ENCODE peak calls at places on chromosomes 13 and 19, in five cellular contexts. One of them, this sample, is unnamed.

GRCh38 chr19:10009269-10009665 is 1.0 kb downstream of the COL5A3 start:
- DNase-seq in epithelial cell of esophagus: no peak
- DNase-seq in SJSA1: no peak
- DNase-seq in neural progenitor cell: peak
- DNase-seq in adrenal gland: peak
- DNase-seq in this sample: peak

GRCh38 chr13:60758637-60759036 is 361.6 kb downstream of the TDRD3 start:
- DNase-seq in neural progenitor cell: no peak
- DNase-seq in adrenal gland: no peak
- DNase-seq in SJSA1: no peak
- DNase-seq in epithelial cell of esophagus: peak
- DNase-seq in this sample: no peak

GRCh38 chr13:23617551-23618014 is 47.4 kb downstream of the TNFRSF19 start:
- DNase-seq in SJSA1: peak
- DNase-seq in neural progenitor cell: no peak
- DNase-seq in epithelial cell of esophagus: no peak
- DNase-seq in adrenal gland: no peak
- DNase-seq in this sample: peak

GRCh38 chr13:110886475-110887241 is 28.2 kb downstream of the ANKRD10 start:
- DNase-seq in adrenal gland: no peak
- DNase-seq in SJSA1: no peak
- DNase-seq in neural progenitor cell: no peak
- DNase-seq in epithelial cell of esophagus: no peak
- DNase-seq in this sample: no peak

GRCh38 chr13:113877149-113877990 is 13.5 kb upstream of the GAS6 start:
- DNase-seq in adrenal gland: no peak
- DNase-seq in epithelial cell of esophagus: no peak
- DNase-seq in neural progenitor cell: no peak
- DNase-seq in SJSA1: no peak
- DNase-seq in this sample: no peak

GRCh38 chr13:97211986-97212385 is 10.1 kb upstream of the MBNL2 start:
- DNase-seq in adrenal gland: no peak
- DNase-seq in epithelial cell of esophagus: no peak
- DNase-seq in neural progenitor cell: no peak
- DNase-seq in SJSA1: no peak
- DNase-seq in this sample: no peak

GRCh38 chr13:41700790-41701310 is 243.5 kb downstream of the RGCC start:
- DNase-seq in neural progenitor cell: no peak
- DNase-seq in adrenal gland: peak
- DNase-seq in epithelial cell of esophagus: peak
- DNase-seq in SJSA1: peak
- DNase-seq in this sample: peak

GRCh38 chr19:45047188-45047797 is 8.4 kb downstream of the CLASRP start:
- DNase-seq in adrenal gland: no peak
- DNase-seq in SJSA1: no peak
- DNase-seq in epithelial cell of esophagus: no peak
- DNase-seq in neural progenitor cell: no peak
- DNase-seq in this sample: no peak

GRCh38 chr19:56080669-56081401 is 40.3 kb downstream of the ZNF787 start:
- DNase-seq in epithelial cell of esophagus: peak
- DNase-seq in adrenal gland: peak
- DNase-seq in SJSA1: peak
- DNase-seq in neural progenitor cell: peak
- DNase-seq in this sample: peak

GRCh38 chr13:51800456-51800855 is 3.5 kb downstream of the DHRS12 start:
- DNase-seq in adrenal gland: no peak
- DNase-seq in epithelial cell of esophagus: no peak
- DNase-seq in neural progenitor cell: no peak
- DNase-seq in SJSA1: no peak
- DNase-seq in this sample: no peak

GRCh38 chr19:40322271-40322610 is 26.0 kb downstream of the C19orf47 start:
- DNase-seq in epithelial cell of esophagus: peak
- DNase-seq in adrenal gland: no peak
- DNase-seq in neural progenitor cell: no peak
- DNase-seq in SJSA1: no peak
- DNase-seq in this sample: no peak

GRCh38 chr19:19342086-19343015 is 21.7 kb downstream of the MAU2 start:
- DNase-seq in epithelial cell of esophagus: peak
- DNase-seq in neural progenitor cell: peak
- DNase-seq in SJSA1: peak
- DNase-seq in adrenal gland: peak
- DNase-seq in this sample: peak

GRCh38 chr13:53501387-53501786 is 472.8 kb downstream of the OLFM4 start:
- DNase-seq in epithelial cell of esophagus: no peak
- DNase-seq in adrenal gland: no peak
- DNase-seq in SJSA1: no peak
- DNase-seq in neural progenitor cell: no peak
- DNase-seq in this sample: no peak

GRCh38 chr19:38141108-38141507 is 82.9 kb downstream of the DPF1 start:
- DNase-seq in neural progenitor cell: no peak
- DNase-seq in epithelial cell of esophagus: no peak
- DNase-seq in SJSA1: no peak
- DNase-seq in adrenal gland: no peak
- DNase-seq in this sample: no peak

GRCh38 chr13:41597348-41598041 is 140.1 kb downstream of the RGCC start:
- DNase-seq in adrenal gland: no peak
- DNase-seq in epithelial cell of esophagus: peak
- DNase-seq in neural progenitor cell: no peak
- DNase-seq in SJSA1: no peak
- DNase-seq in this sample: peak

GRCh38 chr13:75432045-75432444 is 49.9 kb downstream of the TBC1D4 start:
- DNase-seq in SJSA1: no peak
- DNase-seq in neural progenitor cell: no peak
- DNase-seq in adrenal gland: no peak
- DNase-seq in epithelial cell of esophagus: no peak
- DNase-seq in this sample: peak

GRCh38 chr19:16074488-16075365 is 1.6 kb upstream of the TPM4 start:
- DNase-seq in SJSA1: no peak
- DNase-seq in adrenal gland: no peak
- DNase-seq in neural progenitor cell: no peak
- DNase-seq in epithelial cell of esophagus: no peak
- DNase-seq in this sample: no peak

GRCh38 chr13:110913322-110913721 is 1.5 kb downstream of the ANKRD10 start:
- DNase-seq in adrenal gland: no peak
- DNase-seq in SJSA1: peak
- DNase-seq in epithelial cell of esophagus: peak
- DNase-seq in neural progenitor cell: peak
- DNase-seq in this sample: peak

GRCh38 chr19:19214892-19215291 is 3.1 kb downstream of the NCAN start:
- DNase-seq in adrenal gland: no peak
- DNase-seq in epithelial cell of esophagus: peak
- DNase-seq in SJSA1: peak
- DNase-seq in neural progenitor cell: peak
- DNase-seq in this sample: peak

GRCh38 chr13:37306778-37307544 is 201.5 kb upstream of the CSNK1A1L start:
- DNase-seq in neural progenitor cell: no peak
- DNase-seq in epithelial cell of esophagus: peak
- DNase-seq in adrenal gland: no peak
- DNase-seq in SJSA1: peak
- DNase-seq in this sample: peak

GRCh38 chr13:27770809-27771208 is 21.5 kb upstream of the GSX1 start:
- DNase-seq in epithelial cell of esophagus: peak
- DNase-seq in neural progenitor cell: peak
- DNase-seq in SJSA1: no peak
- DNase-seq in adrenal gland: no peak
- DNase-seq in this sample: peak

GRCh38 chr19:398719-399118 is 10.2 kb downstream of the C2CD4C start:
- DNase-seq in adrenal gland: no peak
- DNase-seq in epithelial cell of esophagus: no peak
- DNase-seq in SJSA1: no peak
- DNase-seq in neural progenitor cell: no peak
- DNase-seq in this sample: no peak

GRCh38 chr13:43316997-43317396 is 293.6 kb downstream of the DNAJC15 start:
- DNase-seq in adrenal gland: peak
- DNase-seq in epithelial cell of esophagus: peak
- DNase-seq in SJSA1: peak
- DNase-seq in neural progenitor cell: peak
- DNase-seq in this sample: peak

GRCh38 chr13:101416181-101417042 is at the start of gene NALCN:
- DNase-seq in adrenal gland: peak
- DNase-seq in SJSA1: peak
- DNase-seq in neural progenitor cell: peak
- DNase-seq in epithelial cell of esophagus: peak
- DNase-seq in this sample: peak

DNA sequence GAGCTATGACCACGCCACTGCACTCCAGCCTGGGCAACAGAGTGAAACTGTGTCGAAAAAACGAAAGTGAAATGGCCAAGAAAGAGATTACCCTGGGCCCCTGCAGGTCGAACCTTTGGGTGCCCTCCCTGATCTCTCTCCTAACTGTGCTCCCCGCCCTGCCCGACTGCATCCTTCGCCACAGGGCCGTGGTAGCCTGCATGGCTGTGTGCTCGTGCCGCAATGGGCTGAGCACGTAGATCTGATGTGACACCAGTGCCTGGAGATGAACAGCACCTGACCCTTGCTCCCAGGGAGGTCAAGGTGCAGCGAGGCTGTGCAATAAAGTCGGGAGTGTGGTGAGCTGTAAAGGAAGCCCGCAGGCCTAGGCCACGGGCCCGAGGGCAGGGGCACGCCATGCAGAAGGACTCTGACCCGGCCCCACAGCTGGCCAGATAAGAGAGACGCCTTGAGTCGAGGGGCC is 60.2 kb downstream of the PEX11G start:
- DNase-seq in SJSA1: no peak
- DNase-seq in epithelial cell of esophagus: no peak
- DNase-seq in neural progenitor cell: no peak
- DNase-seq in adrenal gland: no peak
- DNase-seq in this sample: no peak
- H3K4me3 ChIP-seq in SJSA1: no peak
- H3K4me3 ChIP-seq in epithelial cell of esophagus: no peak
- H3K4me3 ChIP-seq in neural progenitor cell: no peak
- H3K4me3 ChIP-seq in adrenal gland: no peak
- H3K4me3 ChIP-seq in this sample: no peak

GRCh38 chr19:17080441-17080803 is 4.8 kb downstream of the MYO9B start:
- DNase-seq in epithelial cell of esophagus: no peak
- DNase-seq in neural progenitor cell: no peak
- DNase-seq in adrenal gland: no peak
- DNase-seq in SJSA1: no peak
- DNase-seq in this sample: no peak
- H3K4me3 ChIP-seq in epithelial cell of esophagus: no peak
- H3K4me3 ChIP-seq in neural progenitor cell: no peak
- H3K4me3 ChIP-seq in adrenal gland: no peak
- H3K4me3 ChIP-seq in SJSA1: no peak
- H3K4me3 ChIP-seq in this sample: peak

GRCh38 chr13:35923347-35923746 is 207.8 kb downstream of the DCLK1 start:
- DNase-seq in epithelial cell of esophagus: peak
- DNase-seq in adrenal gland: no peak
- DNase-seq in neural progenitor cell: no peak
- DNase-seq in SJSA1: peak
- DNase-seq in this sample: peak
- H3K4me3 ChIP-seq in epithelial cell of esophagus: no peak
- H3K4me3 ChIP-seq in adrenal gland: no peak
- H3K4me3 ChIP-seq in neural progenitor cell: no peak
- H3K4me3 ChIP-seq in SJSA1: no peak
- H3K4me3 ChIP-seq in this sample: no peak

DNA sequence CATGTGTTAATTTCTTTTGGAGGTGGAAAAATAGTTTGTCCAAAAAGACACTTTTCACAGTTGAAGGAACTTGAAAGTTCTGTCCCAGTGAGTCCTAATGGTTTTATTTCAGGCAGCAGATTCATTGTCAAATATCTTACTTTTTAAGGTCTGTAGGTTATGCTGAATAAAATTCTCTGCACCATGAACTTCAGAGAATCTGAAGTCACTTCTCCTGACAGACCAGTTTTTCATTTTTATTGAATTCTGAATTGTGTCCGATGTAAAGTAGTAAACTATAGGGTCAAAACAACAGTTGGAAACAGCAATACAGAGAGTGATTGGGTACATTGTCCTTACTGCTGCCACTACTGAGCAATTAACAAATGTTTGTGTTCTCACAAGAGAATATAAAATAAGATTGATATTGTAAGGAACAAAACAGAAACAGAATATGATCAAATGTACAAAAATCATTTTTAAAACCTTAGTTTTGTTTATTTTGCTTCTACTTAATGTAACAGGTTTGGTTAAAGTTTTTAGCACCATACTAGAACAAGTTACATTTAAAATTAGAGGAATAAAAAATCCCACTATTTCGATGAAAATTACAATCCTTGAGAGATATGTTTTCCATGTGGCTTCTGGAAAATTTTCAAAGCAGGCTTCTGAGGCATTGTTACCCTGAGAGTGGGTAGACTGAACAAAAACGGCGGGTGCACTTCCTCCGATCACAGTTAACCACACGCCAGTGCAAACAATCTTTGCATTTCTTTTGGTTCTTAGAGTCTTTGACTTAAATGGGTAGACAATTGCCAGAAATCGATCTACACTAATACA is 1.4 kb downstream of the LPAR6 start:
- DNase-seq in adrenal gland: no peak
- DNase-seq in neural progenitor cell: peak
- DNase-seq in SJSA1: peak
- DNase-seq in epithelial cell of esophagus: no peak
- DNase-seq in this sample: peak
- H3K4me3 ChIP-seq in adrenal gland: peak
- H3K4me3 ChIP-seq in neural progenitor cell: peak
- H3K4me3 ChIP-seq in SJSA1: peak
- H3K4me3 ChIP-seq in epithelial cell of esophagus: peak
- H3K4me3 ChIP-seq in this sample: peak

DNA sequence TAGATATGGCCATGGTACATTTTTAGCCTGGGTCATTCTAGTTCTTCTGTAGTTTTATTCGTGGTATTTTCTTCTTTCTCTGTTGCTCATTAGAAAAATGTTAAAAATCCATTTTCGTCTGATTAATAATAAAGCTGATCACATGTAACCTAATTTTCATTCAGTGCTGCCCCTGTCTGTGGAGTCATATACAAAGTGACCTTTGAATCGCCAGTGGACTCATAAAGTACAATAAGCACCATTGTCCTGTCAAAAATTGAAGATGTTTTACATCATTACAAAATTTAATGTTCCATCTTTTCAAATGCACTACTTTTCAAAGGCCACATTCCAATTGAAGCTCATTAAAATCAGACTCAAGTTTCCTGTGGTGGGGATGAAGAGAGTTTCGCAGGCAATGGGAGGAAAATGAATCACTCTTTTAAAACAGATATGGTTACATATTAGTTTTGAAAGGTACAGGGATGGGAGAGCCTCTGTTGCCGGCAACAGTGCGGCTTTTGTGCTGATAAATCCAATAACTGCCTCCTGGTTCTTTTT is 205.4 kb downstream of the ZNF536 start:
- DNase-seq in adrenal gland: no peak
- DNase-seq in epithelial cell of esophagus: no peak
- DNase-seq in SJSA1: no peak
- DNase-seq in neural progenitor cell: no peak
- DNase-seq in this sample: no peak
- H3K4me3 ChIP-seq in adrenal gland: no peak
- H3K4me3 ChIP-seq in epithelial cell of esophagus: no peak
- H3K4me3 ChIP-seq in SJSA1: no peak
- H3K4me3 ChIP-seq in neural progenitor cell: no peak
- H3K4me3 ChIP-seq in this sample: no peak